ENCODE peak calls at places on chromosomes 6 and 20, in four cellular contexts. N is neuronal stem cell, L is Caco-2, H is right lobe of liver. F is an unnamed sample.

GRCh38 chr6:81450180-81450579 is 302.3 kb downstream of the TENT5A start:
- DNase-seq in N (no peak), L (no peak), H (no peak), F (no peak)

GRCh38 chr20:49938173-49939163 is 2.3 kb downstream of the RNF114 start:
- DNase-seq in N (no peak), L (no peak), H (no peak), F (no peak)

GRCh38 chr20:18879262-18879661 is 65.7 kb downstream of the SCP2D1 start:
- DNase-seq in N (no peak), L (peak; percentile 3), H (no peak), F (no peak)

GRCh38 chr6:86966271-86966670 is 28.9 kb downstream of the HTR1E start:
- DNase-seq in N (no peak), L (no peak), H (no peak), F (no peak)

GRCh38 chr20:43568706-43569105 is 9.9 kb downstream of the SGK2 start:
- DNase-seq in N (no peak), L (no peak), H (no peak), F (no peak)

GRCh38 chr6:136225496-136225895 is 24.6 kb downstream of the MTFR2 start:
- DNase-seq in N (no peak), L (no peak), H (no peak), F (no peak)

GRCh38 chr6:128046033-128046432 is 145.2 kb upstream of the THEMIS start:
- DNase-seq in N (no peak), L (no peak), H (no peak), F (no peak)

GRCh38 chr6:128370072-128370471 is 150.3 kb downstream of the PTPRK start:
- DNase-seq in N (no peak), L (no peak), H (no peak), F (no peak)

GRCh38 chr6:163427498-163428254 is 13.2 kb downstream of the QKI start:
- DNase-seq in N (no peak), L (no peak), H (no peak), F (no peak)

GRCh38 chr6:40877362-40877761 is 161.7 kb downstream of the UNC5CL start:
- DNase-seq in N (no peak), L (no peak), H (no peak), F (no peak)

GRCh38 chr20:36919715-36920333 is 31.7 kb downstream of the SAMHD1 start:
- DNase-seq in N (peak; percentile 29), L (peak; percentile 78), H (no peak), F (no peak)

GRCh38 chr6:41536884-41537347 is 9.3 kb upstream of the FOXP4 start:
- DNase-seq in N (no peak), L (no peak), H (peak; percentile 86), F (peak; percentile 78)

GRCh38 chr20:43840382-43841070 is 74.1 kb upstream of the TOX2 start:
- DNase-seq in N (peak; percentile 11), L (peak; percentile 57), H (peak; percentile 33), F (no peak)

GRCh38 chr6:35415065-35415880 is 36.9 kb upstream of the FANCE start:
- DNase-seq in N (peak; percentile 32), L (peak; percentile 78), H (peak; percentile 95), F (peak; percentile 82)

GRCh38 chr6:106518748-106519147 is 110.5 kb downstream of the RTN4IP1 start:
- DNase-seq in N (no peak), L (no peak), H (no peak), F (no peak)

GRCh38 chr6:108287373-108287772 is 7.5 kb upstream of the AFG1L start:
- DNase-seq in N (no peak), L (no peak), H (no peak), F (no peak)

GRCh38 chr20:3340443-3340842 is 67.0 kb downstream of the DNAAF9 start:
- DNase-seq in N (no peak), L (no peak), H (peak; percentile 50), F (no peak)

GRCh38 chr6:37141291-37142046 is 28.5 kb upstream of the PIM1 start:
- DNase-seq in N (peak; percentile 75), L (peak; percentile 37), H (no peak), F (no peak)

GRCh38 chr20:11235058-11235457 is 561.3 kb upstream of the JAG1 start:
- DNase-seq in N (no peak), L (no peak), H (no peak), F (no peak)

GRCh38 chr20:22466447-22467171 is 117.8 kb downstream of the FOXA2 start:
- DNase-seq in N (no peak), L (no peak), H (no peak), F (no peak)

GRCh38 chr6:108988765-108989164 is 105.9 kb downstream of the SESN1 start:
- DNase-seq in N (no peak), L (no peak), H (no peak), F (no peak)

GRCh38 chr20:49579874-49580817 is 12.2 kb upstream of the PTGIS start:
- DNase-seq in N (no peak), L (no peak), H (no peak), F (no peak)

GRCh38 chr20:719816-720215 is 44.2 kb upstream of the SCRT2 start:
- DNase-seq in N (no peak), L (no peak), H (no peak), F (no peak)

GRCh38 chr20:38805502-38805957 is at the start of gene PPP1R16B:
- DNase-seq in N (peak; percentile 66), L (no peak), H (peak; percentile 58), F (peak; percentile 93)

GRCh38 chr6:25088513-25088912 is 152.8 kb upstream of the RIPOR2 start:
- DNase-seq in N (no peak), L (no peak), H (no peak), F (no peak)

GRCh38 chr6:143241110-143241509 is 180.4 kb downstream of the AIG1 start:
- DNase-seq in N (no peak), L (no peak), H (no peak), F (no peak)

GRCh38 chr20:31872406-31872805 is 2.0 kb downstream of the TTLL9 start:
- DNase-seq in N (no peak), L (no peak), H (no peak), F (no peak)

GRCh38 chr6:7156666-7157278 is 49.0 kb downstream of the RREB1 start:
- DNase-seq in N (no peak), L (no peak), H (no peak), F (no peak)

GRCh38 chr6:6003334-6004146 is 3.2 kb downstream of the NRN1 start:
- DNase-seq in N (no peak), L (no peak), H (peak; percentile 51), F (no peak)

GRCh38 chr6:9140181-9140580 is 704.8 kb upstream of the SLC35B3 start:
- DNase-seq in N (no peak), L (no peak), H (peak; percentile 91), F (peak; percentile 48)

GRCh38 chr6:129454482-129454881 is 255.5 kb downstream of the ARHGAP18 start:
- DNase-seq in N (no peak), L (no peak), H (no peak), F (no peak)

GRCh38 chr6:143336446-143337152 is 113.9 kb downstream of the ADAT2 start:
- DNase-seq in N (no peak), L (no peak), H (no peak), F (no peak)

GRCh38 chr6:74068945-74069570 is 373.1 kb downstream of the CD109 start:
- DNase-seq in N (no peak), L (no peak), H (no peak), F (no peak)

GRCh38 chr6:79467716-79468115 is 69.5 kb downstream of the LCA5 start:
- DNase-seq in N (no peak), L (peak; percentile 28), H (no peak), F (no peak)

GRCh38 chr20:51446230-51446629 is 96.3 kb downstream of the NFATC2 start:
- DNase-seq in N (no peak), L (no peak), H (no peak), F (no peak)

GRCh38 chr20:51447765-51448148 is 94.8 kb downstream of the NFATC2 start:
- DNase-seq in N (no peak), L (no peak), H (no peak), F (no peak)

GRCh38 chr20:51447097-51447764 is 95.3 kb downstream of the NFATC2 start:
- DNase-seq in N (peak; percentile 35), L (peak; percentile 34), H (no peak), F (no peak)

GRCh38 chr20:51445591-51445990 is 96.9 kb downstream of the NFATC2 start:
- DNase-seq in N (no peak), L (no peak), H (no peak), F (no peak)

DNA sequence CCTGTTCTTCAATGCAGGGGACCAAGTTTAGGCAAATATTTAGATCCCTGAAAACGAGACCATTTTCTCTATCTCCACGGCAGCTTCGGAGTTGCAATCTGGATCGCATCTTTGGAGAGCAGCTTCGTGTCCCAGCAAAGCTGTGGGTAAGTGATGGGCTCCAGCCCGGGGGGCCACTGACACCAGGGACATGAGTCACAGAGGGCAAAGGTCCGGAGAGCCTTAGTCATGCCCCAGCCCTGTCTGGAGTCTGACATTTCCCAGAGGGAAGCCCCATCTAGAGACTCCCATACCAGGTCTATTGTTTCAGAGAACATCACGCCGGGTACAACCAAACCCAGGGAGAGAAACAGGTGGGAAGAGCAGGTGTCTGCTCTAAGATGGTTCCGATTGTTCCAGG is 95.9 kb downstream of the NFATC2 start:
- DNase-seq in N (no peak), L (peak; percentile 71), H (no peak), F (no peak)
- H3K4me1 ChIP-seq in N (peaks cover 15% of the 10 kb centered on the region), L (peaks cover 24% of the 10 kb centered on the region), H (peaks cover 6% of the 10 kb centered on the region), F (no peaks in the 10 kb centered on the region)

GRCh38 chr6:14638562-14638931 is 521.0 kb downstream of the CD83 start:
- DNase-seq in N (no peak), L (no peak), H (no peak), F (no peak)
- H3K4me1 ChIP-seq in N (peaks cover 21% of the 10 kb centered on the region), L (no peaks in the 10 kb centered on the region), H (no peaks in the 10 kb centered on the region), F (peaks cover 10% of the 10 kb centered on the region)

GRCh38 chr6:75850026-75850385 is 101.0 kb downstream of the MYO6 start:
- DNase-seq in N (no peak), L (no peak), H (no peak), F (peak; percentile 24)

GRCh38 chr6:75852721-75853120 is 103.7 kb downstream of the MYO6 start:
- DNase-seq in N (no peak), L (no peak), H (no peak), F (no peak)

GRCh38 chr6:75848274-75848673 is 99.2 kb downstream of the MYO6 start:
- DNase-seq in N (no peak), L (no peak), H (no peak), F (no peak)

GRCh38 chr6:75853796-75854195 is 104.8 kb downstream of the MYO6 start:
- DNase-seq in N (no peak), L (no peak), H (no peak), F (no peak)

GRCh38 chr6:75849329-75850025 is 100.4 kb downstream of the MYO6 start:
- DNase-seq in N (no peak), L (peak; percentile 40), H (no peak), F (no peak)
- H3K4me1 ChIP-seq in N (no peaks in the 10 kb centered on the region), L (peaks cover 23% of the 10 kb centered on the region), H (no peaks in the 10 kb centered on the region), F (peaks cover 24% of the 10 kb centered on the region)

GRCh38 chr20:46398963-46399362 is 7.5 kb downstream of the ELMO2 start:
- DNase-seq in N (no peak), L (no peak), H (no peak), F (no peak)

GRCh38 chr20:46400828-46401477 is 5.5 kb downstream of the ELMO2 start:
- DNase-seq in N (peak; percentile 21), L (no peak), H (no peak), F (no peak)

GRCh38 chr20:46399401-46399800 is 7.0 kb downstream of the ELMO2 start:
- DNase-seq in N (no peak), L (no peak), H (no peak), F (peak; percentile 33)

GRCh38 chr20:46401478-46401860 is 4.9 kb downstream of the ELMO2 start:
- DNase-seq in N (no peak), L (no peak), H (no peak), F (no peak)

GRCh38 chr20:46400253-46400652 is 6.2 kb downstream of the ELMO2 start:
- DNase-seq in N (no peak), L (no peak), H (no peak), F (peak; percentile 69)
- H3K4me1 ChIP-seq in N (peaks cover 13% of the 10 kb centered on the region), L (peaks cover 4% of the 10 kb centered on the region), H (peaks cover 13% of the 10 kb centered on the region), F (peaks cover 66% of the 10 kb centered on the region)

GRCh38 chr20:62485701-62486089 is 9.9 kb upstream of the GATA5 start:
- DNase-seq in N (no peak), L (no peak), H (no peak), F (peak; percentile 54)
- H3K4me1 ChIP-seq in N (peaks cover 3% of the 10 kb centered on the region), L (peaks cover 96% of the 10 kb centered on the region), H (no peaks in the 10 kb centered on the region), F (peaks cover 4% of the 10 kb centered on the region)